ENCODE peak calls at places on chromosomes 3 and 15, in seven cellular contexts. One of them, this sample, is unnamed.

GRCh38 chr3:22263042-22263441 is 512.0 kb upstream of the ZNF385D start:
- DNase-seq in GDM1: no peak
- DNase-seq in sciatic nerve: no peak
- DNase-seq in T-helper 9 cell: no peak
- DNase-seq in amniotic stem cell: no peak
- DNase-seq in astrocyte of the spinal cord: peak
- DNase-seq in spleen: no peak
- DNase-seq in this sample: no peak

GRCh38 chr3:63940389-63940757 is 28.2 kb upstream of the SCAANT1 start:
- DNase-seq in GDM1: no peak
- DNase-seq in sciatic nerve: no peak
- DNase-seq in T-helper 9 cell: no peak
- DNase-seq in amniotic stem cell: no peak
- DNase-seq in astrocyte of the spinal cord: peak
- DNase-seq in spleen: no peak
- DNase-seq in this sample: no peak

GRCh38 chr3:139309880-139310279 is 33.9 kb upstream of the MRPS22 start:
- DNase-seq in GDM1: no peak
- DNase-seq in sciatic nerve: no peak
- DNase-seq in T-helper 9 cell: no peak
- DNase-seq in amniotic stem cell: no peak
- DNase-seq in astrocyte of the spinal cord: peak
- DNase-seq in spleen: no peak
- DNase-seq in this sample: no peak

GRCh38 chr3:12870942-12871341 is 29.6 kb upstream of the RPL32 start:
- DNase-seq in GDM1: no peak
- DNase-seq in sciatic nerve: no peak
- DNase-seq in T-helper 9 cell: no peak
- DNase-seq in amniotic stem cell: no peak
- DNase-seq in astrocyte of the spinal cord: no peak
- DNase-seq in spleen: peak
- DNase-seq in this sample: no peak

GRCh38 chr15:83364541-83364940 is 80.1 kb upstream of the BNC1 start:
- DNase-seq in GDM1: no peak
- DNase-seq in sciatic nerve: no peak
- DNase-seq in T-helper 9 cell: no peak
- DNase-seq in amniotic stem cell: no peak
- DNase-seq in astrocyte of the spinal cord: no peak
- DNase-seq in spleen: no peak
- DNase-seq in this sample: no peak

GRCh38 chr15:40103124-40103858 is 5.4 kb downstream of the BMF start:
- DNase-seq in GDM1: no peak
- DNase-seq in sciatic nerve: peak
- DNase-seq in T-helper 9 cell: no peak
- DNase-seq in amniotic stem cell: no peak
- DNase-seq in astrocyte of the spinal cord: peak
- DNase-seq in spleen: peak
- DNase-seq in this sample: peak

GRCh38 chr15:86155551-86155950 is 75.9 kb downstream of the AGBL1 start:
- DNase-seq in GDM1: no peak
- DNase-seq in sciatic nerve: no peak
- DNase-seq in T-helper 9 cell: no peak
- DNase-seq in amniotic stem cell: no peak
- DNase-seq in astrocyte of the spinal cord: no peak
- DNase-seq in spleen: no peak
- DNase-seq in this sample: no peak

GRCh38 chr3:39272191-39272590 is 7.6 kb downstream of the CX3CR1 start:
- DNase-seq in GDM1: no peak
- DNase-seq in sciatic nerve: no peak
- DNase-seq in T-helper 9 cell: no peak
- DNase-seq in amniotic stem cell: no peak
- DNase-seq in astrocyte of the spinal cord: no peak
- DNase-seq in spleen: no peak
- DNase-seq in this sample: no peak

GRCh38 chr3:132643366-132643765 is 16.2 kb downstream of the ACAD11 start:
- DNase-seq in GDM1: no peak
- DNase-seq in sciatic nerve: no peak
- DNase-seq in T-helper 9 cell: no peak
- DNase-seq in amniotic stem cell: no peak
- DNase-seq in astrocyte of the spinal cord: no peak
- DNase-seq in spleen: no peak
- DNase-seq in this sample: no peak

GRCh38 chr15:43253431-43254403 is 13.0 kb downstream of the TGM5 start:
- DNase-seq in GDM1: no peak
- DNase-seq in sciatic nerve: no peak
- DNase-seq in T-helper 9 cell: peak
- DNase-seq in amniotic stem cell: no peak
- DNase-seq in astrocyte of the spinal cord: peak
- DNase-seq in spleen: peak
- DNase-seq in this sample: peak

GRCh38 chr15:55588070-55588817 is at the start of gene PYGO1:
- DNase-seq in GDM1: peak
- DNase-seq in sciatic nerve: peak
- DNase-seq in T-helper 9 cell: no peak
- DNase-seq in amniotic stem cell: peak
- DNase-seq in astrocyte of the spinal cord: peak
- DNase-seq in spleen: peak
- DNase-seq in this sample: peak

GRCh38 chr3:194632983-194633348 is 253 bp downstream of the TMEM44 start:
- DNase-seq in GDM1: peak
- DNase-seq in sciatic nerve: peak
- DNase-seq in T-helper 9 cell: peak
- DNase-seq in amniotic stem cell: no peak
- DNase-seq in astrocyte of the spinal cord: no peak
- DNase-seq in spleen: no peak
- DNase-seq in this sample: peak

GRCh38 chr3:17372811-17373210 is 369.6 kb downstream of the TBC1D5 start:
- DNase-seq in GDM1: no peak
- DNase-seq in sciatic nerve: no peak
- DNase-seq in T-helper 9 cell: no peak
- DNase-seq in amniotic stem cell: no peak
- DNase-seq in astrocyte of the spinal cord: no peak
- DNase-seq in spleen: no peak
- DNase-seq in this sample: no peak

GRCh38 chr15:37416103-37416502 is 315.8 kb upstream of the MEIS2 start:
- DNase-seq in GDM1: no peak
- DNase-seq in sciatic nerve: no peak
- DNase-seq in T-helper 9 cell: no peak
- DNase-seq in amniotic stem cell: no peak
- DNase-seq in astrocyte of the spinal cord: no peak
- DNase-seq in spleen: no peak
- DNase-seq in this sample: no peak

GRCh38 chr15:81575436-81576123 is 201.6 kb upstream of the TMC3 start:
- DNase-seq in GDM1: no peak
- DNase-seq in sciatic nerve: no peak
- DNase-seq in T-helper 9 cell: no peak
- DNase-seq in amniotic stem cell: no peak
- DNase-seq in astrocyte of the spinal cord: no peak
- DNase-seq in spleen: no peak
- DNase-seq in this sample: no peak

GRCh38 chr3:194575484-194576210 is 57.6 kb downstream of the TMEM44 start:
- DNase-seq in GDM1: no peak
- DNase-seq in sciatic nerve: no peak
- DNase-seq in T-helper 9 cell: no peak
- DNase-seq in amniotic stem cell: no peak
- DNase-seq in astrocyte of the spinal cord: no peak
- DNase-seq in spleen: no peak
- DNase-seq in this sample: peak

This sample was measured in kidney.